ENCODE peak calls at places on chromosome 3, in six cellular contexts. A, L, Z, F, E and C are unnamed samples.

GRCh38 chr3:67678665-67679064 is 24.3 kb upstream of the SUCLG2 start:
- DNase-seq in F (no peak), Z (no peak), E (no peak), L (no peak), A (no peak), C (no peak)

GRCh38 chr3:136069933-136070332 is 104.4 kb downstream of the PPP2R3A start:
- DNase-seq in L (no peak), A (no peak), F (no peak), Z (no peak), E (no peak), C (no peak)

GRCh38 chr3:138511990-138512389 is 77.6 kb downstream of the ESYT3 start:
- DNase-seq in E (no peak), F (no peak), A (no peak), L (no peak), Z (no peak), C (no peak)

GRCh38 chr3:159447841-159448240 is 540.8 kb upstream of the IL12A start:
- DNase-seq in Z (no peak), L (no peak), E (no peak), A (no peak), F (no peak), C (no peak)

GRCh38 chr3:147652682-147653081 is 243.5 kb downstream of the ZIC1 start:
- DNase-seq in A (no peak), Z (no peak), L (no peak), E (no peak), F (no peak), C (no peak)

GRCh38 chr3:66010348-66011097 is 28.2 kb downstream of the MAGI1 start:
- DNase-seq in A (no peak), E (no peak), L (no peak), F (no peak), Z (peak), C (no peak)

GRCh38 chr3:37961622-37962455 is 28.7 kb upstream of the VILL start:
- DNase-seq in Z (no peak), E (peak), L (no peak), A (no peak), F (no peak), C (no peak)

GRCh38 chr3:170585937-170586310 is at the start of gene SLC7A14:
- DNase-seq in E (peak), L (no peak), F (no peak), A (no peak), Z (no peak), C (no peak)

GRCh38 chr3:8629151-8630021 is 15.2 kb downstream of the SSUH2 start:
- DNase-seq in E (no peak), L (peak), A (no peak), Z (no peak), F (peak), C (peak)

GRCh38 chr3:128907706-128908445 is 28.5 kb downstream of the ACAD9 start:
- DNase-seq in E (no peak), A (no peak), F (no peak), L (no peak), Z (no peak), C (no peak)

GRCh38 chr3:195260286-195260905 is 10.6 kb downstream of the XXYLT1 start:
- DNase-seq in A (no peak), E (peak), F (no peak), Z (peak), L (peak), C (no peak)

GRCh38 chr3:123813876-123814275 is 70.3 kb downstream of the MYLK start:
- DNase-seq in F (peak), E (no peak), A (no peak), Z (no peak), L (no peak), C (no peak)

GRCh38 chr3:99429501-99429900 is 208.9 kb upstream of the COL8A1 start:
- DNase-seq in E (no peak), A (no peak), Z (no peak), F (no peak), L (no peak), C (no peak)

GRCh38 chr3:87088366-87088983 is 97.5 kb upstream of the VGLL3 start:
- DNase-seq in L (no peak), F (no peak), Z (no peak), A (no peak), E (no peak), C (no peak)

GRCh38 chr3:143004823-143005222 is 3.5 kb downstream of the U2SURP start:
- DNase-seq in Z (no peak), L (no peak), F (no peak), E (no peak), A (no peak), C (no peak)

GRCh38 chr3:11201246-11202024 is 47.1 kb downstream of the HRH1 start:
- DNase-seq in A (no peak), E (no peak), Z (no peak), F (no peak), L (no peak), C (no peak)

GRCh38 chr3:58074997-58075396 is 66.8 kb downstream of the FLNB start:
- DNase-seq in Z (no peak), L (no peak), A (no peak), E (no peak), F (no peak), C (no peak)

GRCh38 chr3:129131465-129132088 is 10.0 kb upstream of the RAB43 start:
- DNase-seq in L (no peak), Z (no peak), F (no peak), E (no peak), A (no peak), C (no peak)

GRCh38 chr3:138390582-138390932 is 42.2 kb downstream of the MRAS start:
- DNase-seq in A (no peak), F (no peak), E (no peak), L (no peak), Z (no peak), C (no peak)

GRCh38 chr3:195544634-195545033 is 1.5 kb upstream of the PPP1R2 start:
- DNase-seq in F (no peak), L (no peak), A (no peak), E (peak), Z (peak), C (no peak)

GRCh38 chr3:196638922-196639516 is 475 bp upstream of the NRROS start:
- DNase-seq in L (no peak), E (no peak), Z (no peak), F (peak), A (no peak), C (no peak)

GRCh38 chr3:133892546-133893231 is 3.0 kb downstream of the RAB6B start:
- DNase-seq in F (peak), Z (no peak), A (no peak), E (no peak), L (no peak), C (no peak)

GRCh38 chr3:182389041-182389815 is 404.1 kb upstream of the ATP11B start:
- DNase-seq in A (no peak), Z (no peak), F (no peak), L (no peak), E (no peak), C (no peak)

GRCh38 chr3:38454179-38454883 is 641 bp downstream of the ACVR2B start:
- DNase-seq in E (peak), L (peak), F (peak), Z (peak), A (no peak), C (no peak)

GRCh38 chr3:112089956-112090898 is 4.0 kb downstream of the C3orf52 start:
- DNase-seq in F (no peak), Z (no peak), A (no peak), L (no peak), E (peak), C (peak)

GRCh38 chr3:18443670-18444596 is 18.8 kb upstream of the SATB1 start:
- DNase-seq in E (peak), A (peak), Z (peak), L (peak), F (no peak), C (no peak)

GRCh38 chr3:15636028-15636709 is 34.6 kb downstream of the BTD start:
- DNase-seq in E (peak), A (no peak), L (no peak), Z (no peak), F (no peak), C (no peak)

GRCh38 chr3:147421184-147421912 is 12.2 kb downstream of the ZIC1 start:
- DNase-seq in F (no peak), E (peak), L (no peak), Z (no peak), A (no peak), C (no peak)

GRCh38 chr3:99659032-99659431 is 20.6 kb downstream of the COL8A1 start:
- DNase-seq in E (peak), Z (no peak), L (no peak), F (no peak), A (no peak), C (no peak)

GRCh38 chr3:115279939-115280338 is 132.9 kb upstream of the ZBTB20 start:
- DNase-seq in F (no peak), Z (no peak), E (no peak), A (no peak), L (no peak), C (no peak)

GRCh38 chr3:24270204-24270671 is 224.4 kb downstream of the THRB start:
- DNase-seq in Z (no peak), F (no peak), E (peak), A (no peak), L (no peak), C (no peak)

GRCh38 chr3:147799601-147800000 is 390.4 kb downstream of the ZIC1 start:
- DNase-seq in E (no peak), F (no peak), L (no peak), A (no peak), Z (no peak), C (peak)